ENCODE peak calls at places on chromosomes 13 and 19, in ten cellular contexts. U, M, P, C, E, Y, W, V, X and D are unnamed samples.

GRCh38 chr19:35734889-35735288 is 7.4 kb downstream of the IGFLR1 start:
- DNase-seq in U (no peak), M (no peak), P (no peak), C (no peak), E (no peak), Y (no peak), W (no peak), V (no peak), X (no peak), D (no peak)

GRCh38 chr19:1027953-1028902 is 1.8 kb downstream of the CNN2 start:
- DNase-seq in U (peak), M (peak), P (peak), C (peak), E (peak), Y (no peak), W (peak), V (peak), X (peak), D (peak)

GRCh38 chr13:27783111-27783510 is 9.2 kb upstream of the GSX1 start:
- DNase-seq in U (no peak), M (no peak), P (peak), C (no peak), E (no peak), Y (no peak), W (no peak), V (no peak), X (peak), D (no peak)

GRCh38 chr13:64529874-64530485 is 2700.2 kb downstream of the PCDH9 start:
- DNase-seq in U (no peak), M (no peak), P (peak), C (no peak), E (peak), Y (no peak), W (no peak), V (no peak), X (no peak), D (no peak)

GRCh38 chr13:66780814-66781213 is 449.3 kb downstream of the PCDH9 start:
- DNase-seq in U (no peak), M (no peak), P (peak), C (no peak), E (no peak), Y (no peak), W (no peak), V (no peak), X (no peak), D (no peak)

GRCh38 chr19:8609210-8610040 is 1.1 kb downstream of the ADAMTS10 start:
- DNase-seq in U (peak), M (peak), P (peak), C (no peak), E (peak), Y (peak), W (peak), V (peak), X (no peak), D (peak)

GRCh38 chr19:11355160-11356073 is at the start of gene PLPPR2:
- DNase-seq in U (peak), M (peak), P (peak), C (no peak), E (peak), Y (peak), W (peak), V (peak), X (peak), D (peak)

GRCh38 chr13:77530870-77531269 is 4.6 kb upstream of the SCEL start:
- DNase-seq in U (no peak), M (no peak), P (no peak), C (no peak), E (no peak), Y (no peak), W (no peak), V (no peak), X (no peak), D (no peak)

GRCh38 chr19:36685835-36686234 is 1.6 kb upstream of the ZNF567 start:
- DNase-seq in U (no peak), M (no peak), P (no peak), C (no peak), E (no peak), Y (no peak), W (no peak), V (no peak), X (no peak), D (no peak)

GRCh38 chr19:46812898-46813569 is 24.6 kb upstream of the SLC1A5 start:
- DNase-seq in U (no peak), M (no peak), P (no peak), C (no peak), E (no peak), Y (no peak), W (peak), V (no peak), X (no peak), D (no peak)

GRCh38 chr19:43562698-43563241 is 12.6 kb downstream of the XRCC1 start:
- DNase-seq in U (peak), M (peak), P (peak), C (peak), E (no peak), Y (peak), W (peak), V (peak), X (peak), D (peak)

GRCh38 chr19:35055715-35056179 is 14.2 kb downstream of the HPN start:
- DNase-seq in U (no peak), M (no peak), P (no peak), C (no peak), E (no peak), Y (no peak), W (peak), V (no peak), X (peak), D (no peak)

GRCh38 chr13:76319921-76320320 is 566.3 kb downstream of the KCTD12 start:
- DNase-seq in U (no peak), M (no peak), P (no peak), C (no peak), E (no peak), Y (no peak), W (no peak), V (no peak), X (no peak), D (no peak)

GRCh38 chr19:51339313-51339686 is 2.6 kb downstream of the VSIG10L start:
- DNase-seq in U (no peak), M (no peak), P (no peak), C (no peak), E (no peak), Y (no peak), W (no peak), V (no peak), X (no peak), D (no peak)

GRCh38 chr19:40717880-40718773 is 1.2 kb downstream of the ITPKC start:
- DNase-seq in U (no peak), M (no peak), P (peak), C (no peak), E (no peak), Y (no peak), W (peak), V (no peak), X (no peak), D (no peak)

GRCh38 chr19:38701455-38702063 is 42.7 kb downstream of the CAPN12 start:
- DNase-seq in U (no peak), M (no peak), P (no peak), C (no peak), E (no peak), Y (no peak), W (no peak), V (no peak), X (no peak), D (no peak)